ENCODE peak calls at places on chromosome 6, in four cellular contexts. Z is HT1080; K is activated CD8-positive, alpha-beta T cell treated with anti-CD3 and anti-CD28 coated beads for 36 hours; A is keratinocyte. B is an unnamed sample.

GRCh38 chr6:116556065-116556464 is 2.5 kb downstream of the CALHM4 start:
- DNase-seq in K (no peak), A (no peak), Z (peak), B (no peak)

GRCh38 chr6:158233214-158233795 is 65.2 kb downstream of the GTF2H5 start:
- DNase-seq in K (no peak), A (no peak), Z (no peak), B (no peak)

GRCh38 chr6:144215402-144215931 is 65.2 kb downstream of the STX11 start:
- DNase-seq in K (peak), A (no peak), Z (no peak), B (no peak)

GRCh38 chr6:154403803-154404202 is 47.2 kb upstream of the IPCEF1 start:
- DNase-seq in K (peak), A (no peak), Z (peak), B (peak)

GRCh38 chr6:168361766-168362165 is 42.2 kb upstream of the DACT2 start:
- DNase-seq in Z (no peak), A (no peak), K (no peak), B (no peak)

GRCh38 chr6:139436521-139437348 is 62.3 kb upstream of the CITED2 start:
- DNase-seq in K (no peak), A (peak), Z (peak), B (no peak)

GRCh38 chr6:130697661-130698535 is 129.3 kb upstream of the SMLR1 start:
- DNase-seq in Z (peak), A (no peak), K (peak), B (peak)

GRCh38 chr6:36930483-36930882 is 24.1 kb upstream of the PI16 start:
- DNase-seq in Z (no peak), A (no peak), K (no peak), B (no peak)

GRCh38 chr6:132797975-132798819 is at the start of gene SLC18B1:
- DNase-seq in Z (peak), K (peak), A (no peak), B (no peak)

GRCh38 chr6:133891814-133892443 is 3.0 kb downstream of the TCF21 start:
- DNase-seq in A (no peak), Z (no peak), K (no peak), B (no peak)

GRCh38 chr6:101195581-101195980 is 197.9 kb upstream of the GRIK2 start:
- DNase-seq in K (no peak), Z (peak), A (no peak), B (no peak)

GRCh38 chr6:129853996-129854711 is 7.0 kb downstream of the TMEM244 start:
- DNase-seq in A (no peak), K (no peak), Z (peak), B (no peak)

GRCh38 chr6:134373282-134373922 is 55.5 kb upstream of the SGK1 start:
- DNase-seq in A (no peak), Z (peak), K (peak), B (peak)

GRCh38 chr6:33677153-33677660 is 34.3 kb downstream of the UQCC2 start:
- DNase-seq in A (no peak), Z (no peak), K (no peak), B (no peak)

GRCh38 chr6:26607434-26608230 is 10.9 kb downstream of the ABT1 start:
- DNase-seq in Z (peak), K (peak), A (no peak), B (peak)

GRCh38 chr6:74130641-74131040 is 434.6 kb downstream of the CD109 start:
- DNase-seq in A (no peak), K (no peak), Z (no peak), B (no peak)

GRCh38 chr6:79543411-79543810 is 6.2 kb upstream of the LCA5 start:
- DNase-seq in Z (no peak), K (no peak), A (no peak), B (no peak)

GRCh38 chr6:158988477-158988876 is 11.5 kb downstream of the RSPH3 start:
- DNase-seq in Z (no peak), A (no peak), K (no peak), B (no peak)

GRCh38 chr6:100803264-100803663 is 77.9 kb downstream of the ASCC3 start:
- DNase-seq in Z (no peak), K (no peak), A (no peak), B (no peak)

GRCh38 chr6:117548797-117549301 is 53.5 kb downstream of the GOPC start:
- DNase-seq in A (no peak), K (peak), Z (peak), B (peak)

GRCh38 chr6:23633986-23634385 is 492.0 kb upstream of the NRSN1 start:
- DNase-seq in A (no peak), K (no peak), Z (no peak), B (no peak)

GRCh38 chr6:75317503-75318206 is 33.1 kb upstream of the TMEM30A start:
- DNase-seq in A (no peak), Z (peak), K (no peak), B (peak)

GRCh38 chr6:79946242-79946641 is 1.1 kb downstream of the ELOVL4 start:
- DNase-seq in Z (peak), K (peak), A (no peak), B (peak)

GRCh38 chr6:24683297-24684296 is 16.7 kb downstream of the ACOT13 start:
- DNase-seq in K (no peak), A (no peak), Z (no peak), B (no peak)

GRCh38 chr6:134584809-134585528 is 267.1 kb upstream of the SGK1 start:
- DNase-seq in Z (no peak), A (no peak), K (no peak), B (no peak)

GRCh38 chr6:20117474-20117873 is 94.8 kb downstream of the MBOAT1 start:
- DNase-seq in K (peak), Z (peak), A (no peak), B (no peak)

GRCh38 chr6:83221886-83222479 is 28.8 kb downstream of the RWDD2A start:
- DNase-seq in Z (peak), K (no peak), A (no peak), B (no peak)

GRCh38 chr6:83199865-83200230 is 6.7 kb downstream of the RWDD2A start:
- DNase-seq in A (peak), K (no peak), Z (peak), B (no peak)

GRCh38 chr6:22575190-22575589 is 5.8 kb downstream of the HDGFL1 start:
- DNase-seq in K (no peak), A (no peak), Z (peak), B (no peak)

GRCh38 chr6:96002912-96003311 is 12.9 kb upstream of the FUT9 start:
- DNase-seq in Z (no peak), A (no peak), K (no peak), B (no peak)

GRCh38 chr6:22008248-22008836 is 288.5 kb downstream of the PRL start:
- DNase-seq in K (no peak), A (no peak), Z (no peak), B (no peak)

GRCh38 chr6:110325197-110325596 is 33.0 kb downstream of the METTL24 start:
- DNase-seq in Z (no peak), K (no peak), A (no peak), B (peak)

GRCh38 chr6:40340957-40341356 is 246.2 kb downstream of the LRFN2 start:
- DNase-seq in Z (no peak), K (no peak), A (no peak), B (no peak)

B was measured in H4.